ENCODE peak calls at places on chromosomes 5 and 9, in five cellular contexts. G is transverse colon, K is astrocyte, H is bronchial epithelial cell, A is hepatocyte. I is an unnamed sample.

GRCh38 chr5:181088289-181088688 is 42.7 kb downstream of the OR2V1 start:
- DNase-seq in H (no peak), A (no peak), K (no peak), G (no peak), I (peak)

GRCh38 chr5:173396311-173396993 is 68.2 kb upstream of the STC2 start:
- DNase-seq in K (no peak), G (no peak), A (no peak), H (no peak), I (peak)

GRCh38 chr9:135513351-135513846 is 7.8 kb upstream of the LCN1 start:
- DNase-seq in H (no peak), G (no peak), A (no peak), K (no peak), I (no peak)

GRCh38 chr5:417765-418559 is 25.0 kb upstream of the EXOC3 start:
- DNase-seq in A (no peak), H (no peak), G (no peak), K (no peak), I (no peak)

GRCh38 chr9:114405294-114406034 is 17.7 kb upstream of the AKNA start:
- DNase-seq in K (peak), H (peak), A (peak), G (peak), I (peak)

GRCh38 chr5:39459091-39459490 is 34.3 kb upstream of the DAB2 start:
- DNase-seq in G (no peak), K (peak), A (peak), H (no peak), I (peak)

GRCh38 chr5:10612251-10612650 is 48.4 kb downstream of the ANKRD33B start:
- DNase-seq in A (no peak), K (no peak), H (no peak), G (no peak), I (no peak)

GRCh38 chr9:5630038-5630507 is 1.2 kb downstream of the RIC1 start:
- DNase-seq in H (peak), G (no peak), K (peak), A (peak), I (peak)

GRCh38 chr5:15483348-15484090 is 16.5 kb upstream of the FBXL7 start:
- DNase-seq in G (no peak), K (peak), H (no peak), A (peak), I (peak)

GRCh38 chr5:123722451-123722850 is 210.5 kb downstream of the CSNK1G3 start:
- DNase-seq in K (no peak), G (no peak), A (no peak), H (peak), I (no peak)

GRCh38 chr5:121630402-121630801 is 221.3 kb upstream of the FTMT start:
- DNase-seq in K (no peak), H (peak), G (no peak), A (peak), I (peak)

GRCh38 chr5:71974165-71974564 is 133.1 kb upstream of the MAP1B start:
- DNase-seq in H (no peak), G (no peak), A (no peak), K (peak), I (peak)

GRCh38 chr9:134061688-134062371 is 6.0 kb downstream of the BRD3 start:
- DNase-seq in H (no peak), G (no peak), K (no peak), A (peak), I (no peak)

GRCh38 chr5:171518916-171519315 is 99.5 kb downstream of the FGF18 start:
- DNase-seq in H (no peak), G (no peak), K (no peak), A (no peak), I (no peak)

GRCh38 chr9:20929276-20929675 is 102.2 kb downstream of the HACD4 start:
- DNase-seq in G (no peak), H (no peak), A (no peak), K (no peak), I (no peak)

GRCh38 chr9:121651295-121652036 is at the start of gene DAB2IP:
- DNase-seq in K (no peak), A (peak), G (peak), H (no peak), I (peak)

GRCh38 chr9:114169940-114170791 is 14.8 kb downstream of the COL27A1 start:
- DNase-seq in K (no peak), G (no peak), H (no peak), A (no peak), I (peak)

GRCh38 chr5:151082976-151083651 is 2.3 kb upstream of the TNIP1 start:
- DNase-seq in G (peak), K (no peak), H (peak), A (peak), I (no peak)

GRCh38 chr9:81530407-81530810 is 158.9 kb downstream of the TLE1 start:
- DNase-seq in H (no peak), K (no peak), G (peak), A (no peak), I (no peak)
- H3K4me3 ChIP-seq in H (no peak), K (no peak), G (no peak), A (no peak), I (no peak)

DNA sequence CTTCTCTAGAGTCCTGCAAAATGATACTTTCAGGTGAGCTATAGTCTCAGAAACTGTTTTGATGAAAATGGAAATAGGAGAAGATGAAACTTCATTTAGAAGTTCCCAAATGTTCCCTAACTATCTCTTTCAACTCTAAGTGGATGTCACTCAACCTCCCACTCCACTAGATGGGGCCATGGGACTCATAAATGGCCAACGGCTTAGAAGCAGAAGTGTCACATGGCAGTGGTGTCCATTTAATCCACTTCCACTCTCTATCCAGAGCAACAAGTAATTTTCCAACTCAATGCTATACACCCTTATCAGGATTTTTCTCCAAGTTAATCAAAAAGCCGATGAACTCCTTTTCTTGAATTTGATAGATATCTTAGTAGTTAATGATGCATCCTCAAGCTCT is 295.7 kb downstream of the EDIL3 start:
- DNase-seq in K (peak), H (peak), A (peak), G (no peak), I (peak)
- TF ChIP-seq CTCF in K (peak), H (peak), A (peak), G (no peak), I (peak)

GRCh38 chr5:3601060-3601710 is 5.6 kb downstream of the IRX1 start:
- DNase-seq in H (no peak), A (no peak), K (peak), G (no peak), I (no peak)

GRCh38 chr5:3600106-3600997 is 4.7 kb downstream of the IRX1 start:
- DNase-seq in G (no peak), A (no peak), H (no peak), K (peak), I (no peak)

GRCh38 chr5:3604501-3604900 is 8.9 kb downstream of the IRX1 start:
- DNase-seq in G (no peak), H (no peak), A (no peak), K (peak), I (no peak)

GRCh38 chr5:3602713-3603502 is 7.3 kb downstream of the IRX1 start:
- DNase-seq in A (peak), G (no peak), K (peak), H (no peak), I (peak)

GRCh38 chr5:3601929-3602712 is 6.5 kb downstream of the IRX1 start:
- DNase-seq in A (no peak), G (no peak), H (no peak), K (peak), I (no peak)
- H3K4me3 ChIP-seq in A (no peak), G (no peak), H (no peak), K (peak), I (no peak)

GRCh38 chr9:112094240-112094639 is 80.9 kb downstream of the SUSD1 start:
- DNase-seq in H (no peak), G (no peak), K (no peak), A (no peak), I (no peak)

GRCh38 chr9:112093875-112094227 is 81.2 kb downstream of the SUSD1 start:
- DNase-seq in K (no peak), A (no peak), H (no peak), G (no peak), I (no peak)

GRCh38 chr9:112093147-112093874 is 81.8 kb downstream of the SUSD1 start:
- DNase-seq in A (no peak), H (no peak), G (no peak), K (no peak), I (no peak)

GRCh38 chr9:112094948-112095779 is 79.9 kb downstream of the SUSD1 start:
- DNase-seq in A (peak), H (no peak), K (no peak), G (no peak), I (no peak)

GRCh38 chr9:112091805-112092204 is 83.3 kb downstream of the SUSD1 start:
- DNase-seq in A (no peak), G (no peak), H (no peak), K (peak), I (peak)
- TF ChIP-seq CTCF in A (peak), G (no peak), H (peak), K (peak), I (peak)

GRCh38 chr9:87570000-87570834 is 72.5 kb downstream of the DAPK1 start:
- DNase-seq in H (no peak), K (peak), A (peak), G (no peak), I (no peak)

GRCh38 chr9:87569008-87569908 is 71.6 kb downstream of the DAPK1 start:
- DNase-seq in G (no peak), H (no peak), A (peak), K (peak), I (peak)

GRCh38 chr9:87573841-87574342 is 76.2 kb downstream of the DAPK1 start:
- DNase-seq in A (no peak), H (no peak), K (peak), G (no peak), I (no peak)

GRCh38 chr9:87567988-87568800 is 70.5 kb downstream of the DAPK1 start:
- DNase-seq in A (no peak), K (no peak), H (no peak), G (no peak), I (no peak)

DNA sequence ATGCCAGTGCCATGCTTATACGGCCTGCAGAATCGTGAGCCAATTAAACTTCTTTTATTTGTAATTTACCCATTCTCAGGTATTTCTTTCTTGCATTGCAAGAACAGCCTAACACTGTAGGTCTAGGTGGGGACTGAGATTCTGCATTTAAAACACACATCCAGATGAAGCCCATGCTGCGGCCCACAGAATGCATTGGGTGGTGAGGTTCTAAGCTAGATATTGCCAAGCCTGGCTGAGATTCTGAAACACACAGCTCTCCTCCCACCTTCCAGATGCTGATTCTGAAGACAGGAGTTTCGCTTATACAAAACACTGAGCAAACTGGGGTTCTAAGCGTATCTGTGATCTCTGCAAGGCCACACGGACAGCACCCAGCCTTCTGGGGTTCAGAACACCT is 75.1 kb downstream of the DAPK1 start:
- DNase-seq in G (no peak), K (no peak), A (no peak), H (no peak), I (no peak)
- H3K4me3 ChIP-seq in G (no peak), K (no peak), A (no peak), H (no peak), I (no peak)

GRCh38 chr5:2756211-2756746 is 4.8 kb upstream of the IRX2 start:
- DNase-seq in K (peak), A (peak), G (no peak), H (peak), I (no peak)
- TF ChIP-seq CTCF in K (no peak), A (no peak), G (no peak), H (no peak), I (no peak)

GRCh38 chr9:21970001-21970799 is 24.0 kb downstream of the CDKN2A start:
- DNase-seq in A (no peak), K (no peak), G (no peak), H (no peak), I (no peak)

GRCh38 chr9:21967169-21967568 is 27.0 kb downstream of the CDKN2A start:
- DNase-seq in H (no peak), K (no peak), G (no peak), A (no peak), I (no peak)

GRCh38 chr9:21967707-21968106 is 26.5 kb downstream of the CDKN2A start:
- DNase-seq in H (no peak), G (no peak), K (no peak), A (no peak), I (no peak)

GRCh38 chr9:21969011-21969935 is 24.9 kb downstream of the CDKN2A start:
- DNase-seq in A (no peak), H (no peak), G (no peak), K (no peak), I (peak)

DNA sequence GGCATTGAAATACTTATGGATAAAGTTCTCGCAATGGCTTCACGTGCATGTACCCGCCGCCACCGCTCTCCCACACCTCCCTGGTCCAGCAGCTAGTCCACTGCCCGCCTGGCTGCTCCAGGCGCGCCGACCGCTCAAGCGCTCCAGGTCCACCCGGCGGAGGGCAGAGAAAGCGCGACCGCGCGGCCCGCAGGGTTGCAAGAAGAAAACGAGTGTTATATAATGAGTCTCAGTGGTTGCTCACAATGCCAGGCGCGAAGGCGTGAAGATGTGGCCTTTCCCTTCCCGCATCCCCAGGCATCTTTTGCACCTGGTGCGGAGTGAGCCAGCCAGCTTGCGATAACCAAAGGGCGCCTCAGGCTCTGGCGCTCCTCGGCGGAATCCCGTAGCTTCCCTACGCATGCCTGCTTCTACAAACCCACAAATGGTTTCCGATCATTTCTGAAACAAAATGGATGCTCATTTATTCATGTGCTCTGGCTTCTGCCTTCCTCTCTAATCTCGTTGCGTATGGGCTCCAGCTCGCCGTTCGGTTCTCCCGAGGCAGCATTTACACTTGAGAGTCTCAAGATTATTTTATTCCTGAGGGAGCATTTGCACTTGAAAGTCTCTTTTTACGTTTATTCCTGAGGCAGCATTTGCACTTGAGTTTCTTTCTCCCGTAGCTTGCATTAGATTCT is 25.7 kb downstream of the CDKN2A start:
- DNase-seq in G (no peak), K (no peak), A (peak), H (no peak), I (no peak)
- H3K4me3 ChIP-seq in G (no peak), K (peak), A (no peak), H (no peak), I (peak)

DNA sequence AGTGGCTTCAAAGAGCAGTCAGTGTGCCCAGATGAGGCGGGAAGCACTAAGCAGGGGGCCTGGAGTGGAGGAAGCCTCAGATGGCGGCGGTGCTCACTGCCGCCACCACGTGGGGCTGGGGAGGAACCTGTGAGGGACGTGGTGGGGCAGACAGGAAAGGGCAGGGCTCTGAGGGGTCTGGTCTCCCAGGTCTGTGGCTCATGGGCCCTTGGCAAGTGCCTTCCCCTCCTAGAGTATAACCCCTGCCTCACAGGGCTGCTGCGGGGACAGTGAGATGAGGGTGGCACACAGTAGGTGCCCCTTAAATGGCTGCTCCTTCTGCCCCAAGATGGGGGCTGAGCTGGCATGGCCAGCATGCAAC is 26.6 kb downstream of the NR5A1 start:
- DNase-seq in K (no peak), H (peak), A (peak), G (no peak), I (peak)
- TF ChIP-seq CTCF in K (peak), H (peak), A (peak), G (no peak), I (peak)

I was measured in choroid plexus epithelial cell.